ENCODE peak calls at places on chromosomes 2 and 18, in seven cellular contexts. U is upper lobe of left lung; Y is AG04450; F is cardiac fibroblast; B is progenitor cell of endocrine pancreas; T is CD8-positive, alpha-beta T cell; I is GM20000. M is an unnamed sample.

GRCh38 chr2:3194828-3195227 is 182.8 kb downstream of the EIPR1 start:
- DNase-seq in I (no peak), Y (no peak), U (no peak), T (no peak), F (no peak), B (no peak), M (no peak)

GRCh38 chr2:88658890-88659881 is 31.9 kb upstream of the EIF2AK3 start:
- DNase-seq in Y (no peak), T (no peak), I (no peak), F (peak), B (no peak), U (no peak), M (peak)

GRCh38 chr2:174760845-174761473 is 3.3 kb downstream of the CHRNA1 start:
- DNase-seq in T (no peak), I (no peak), B (no peak), U (no peak), F (no peak), Y (no peak), M (no peak)

GRCh38 chr2:239298126-239298804 is 102.6 kb downstream of the HDAC4 start:
- DNase-seq in U (no peak), Y (no peak), I (no peak), B (no peak), T (peak), F (no peak), M (no peak)

GRCh38 chr2:67346718-67347407 is 50.3 kb upstream of the ETAA1 start:
- DNase-seq in Y (no peak), U (no peak), I (no peak), F (peak), T (no peak), B (no peak), M (peak)

GRCh38 chr2:69612707-69613106 is 30.8 kb downstream of the AAK1 start:
- DNase-seq in U (no peak), T (no peak), F (no peak), B (no peak), I (no peak), Y (no peak), M (no peak)

GRCh38 chr18:51988277-51988676 is 351.7 kb upstream of the DCC start:
- DNase-seq in U (no peak), T (no peak), I (no peak), Y (no peak), B (no peak), F (no peak), M (no peak)

GRCh38 chr18:7722955-7723354 is 155.8 kb downstream of the PTPRM start:
- DNase-seq in Y (no peak), I (no peak), B (no peak), T (no peak), U (no peak), F (no peak), M (no peak)

GRCh38 chr2:234328444-234328990 is 168.4 kb downstream of the ARL4C start:
- DNase-seq in T (no peak), U (peak), I (no peak), B (no peak), Y (no peak), F (no peak), M (no peak)

GRCh38 chr2:200619275-200619674 is 33.5 kb downstream of the AOX1 start:
- DNase-seq in Y (no peak), B (no peak), T (no peak), F (no peak), I (no peak), U (no peak), M (peak)

GRCh38 chr2:47070920-47071824 is 83.9 kb downstream of the STPG4 start:
- DNase-seq in B (no peak), T (peak), U (no peak), F (peak), I (peak), Y (peak), M (peak)

GRCh38 chr18:63829886-63830285 is 54.7 kb downstream of the SERPINB7 start:
- DNase-seq in Y (no peak), B (no peak), U (no peak), F (no peak), I (no peak), T (no peak), M (peak)

GRCh38 chr18:58895385-58895784 is 30.7 kb downstream of the ZNF532 start:
- DNase-seq in I (no peak), T (no peak), F (no peak), B (no peak), Y (no peak), U (no peak), M (no peak)

GRCh38 chr2:2464095-2464494 is 133.0 kb upstream of the MYT1L start:
- DNase-seq in F (no peak), Y (no peak), T (no peak), I (no peak), U (no peak), B (no peak), M (peak)

GRCh38 chr18:76972838-76973237 is 150.5 kb downstream of the ZNF236 start:
- DNase-seq in T (no peak), B (no peak), U (no peak), I (no peak), Y (no peak), F (peak), M (no peak)

GRCh38 chr18:50956116-50956515 is 11.7 kb upstream of the ELAC1 start:
- DNase-seq in Y (no peak), F (no peak), I (no peak), T (no peak), U (no peak), B (no peak), M (no peak)

GRCh38 chr18:76482267-76482666 is 12.8 kb downstream of the ZNF516 start:
- DNase-seq in I (no peak), U (no peak), T (peak), F (no peak), Y (no peak), B (no peak), M (no peak)

GRCh38 chr2:9982248-9982647 is 30.8 kb downstream of the GRHL1 start:
- DNase-seq in B (no peak), F (peak), Y (peak), U (no peak), T (no peak), I (no peak), M (peak)

GRCh38 chr2:56648802-56649201 is 465.0 kb downstream of the CCDC85A start:
- DNase-seq in U (no peak), T (no peak), Y (no peak), I (no peak), F (peak), B (no peak), M (no peak)

GRCh38 chr2:201827621-201828020 is 21.3 kb downstream of the CDK15 start:
- DNase-seq in B (no peak), F (no peak), U (no peak), I (no peak), Y (no peak), T (no peak), M (no peak)

GRCh38 chr18:49028091-49028490 is 77.3 kb upstream of the SMAD7 start:
- DNase-seq in Y (no peak), T (no peak), I (no peak), F (no peak), B (no peak), U (no peak), M (no peak)

GRCh38 chr2:191165190-191165643 is 14.4 kb upstream of the STAT4 start:
- DNase-seq in F (peak), I (peak), T (no peak), U (no peak), B (no peak), Y (no peak), M (peak)
- TF ChIP-seq CTCF in F (peak), I (peak), T (peak), U (peak), B (peak), Y (peak), M (peak)

GRCh38 chr18:9575558-9575957 is 38.8 kb downstream of the PPP4R1 start:
- DNase-seq in B (peak), T (no peak), U (no peak), I (peak), F (peak), Y (peak), M (peak)
- TF ChIP-seq CTCF in B (peak), T (peak), U (peak), I (peak), F (peak), Y (peak), M (peak)

GRCh38 chr2:113407446-113408099 is 29.9 kb upstream of the ZNG1B start:
- DNase-seq in F (peak), Y (no peak), T (no peak), U (no peak), I (no peak), B (no peak), M (peak)
- TF ChIP-seq CTCF in F (no peak), Y (peak), T (no peak), U (no peak), I (no peak), B (peak), M (peak)

GRCh38 chr2:54279385-54279784 is 23.4 kb upstream of the TSPYL6 start:
- DNase-seq in F (no peak), T (no peak), B (no peak), Y (no peak), I (no peak), U (no peak), M (no peak)
- TF ChIP-seq CTCF in F (peak), T (no peak), B (peak), Y (peak), I (no peak), U (no peak), M (peak)

M was measured in foreskin fibroblast.